ENCODE peak calls at places on chromosomes 7 and 10, in four cellular contexts. V, S, M and Y are unnamed samples.

GRCh38 chr7:42014625-42015412 is 222.2 kb downstream of the GLI3 start:
- DNase-seq in V (peak), S (peak), M (no peak), Y (peak)

GRCh38 chr7:1672851-1673486 is 2.9 kb downstream of the ELFN1 start:
- DNase-seq in V (no peak), S (no peak), M (no peak), Y (no peak)

GRCh38 chr7:134040988-134041387 is 86.2 kb upstream of the LRGUK start:
- DNase-seq in V (no peak), S (no peak), M (no peak), Y (no peak)

GRCh38 chr7:137091396-137091795 is 222.9 kb downstream of the CHRM2 start:
- DNase-seq in V (peak), S (no peak), M (no peak), Y (peak)

GRCh38 chr10:99945286-99945685 is 64.5 kb downstream of the DNMBP start:
- DNase-seq in V (no peak), S (no peak), M (no peak), Y (no peak)

GRCh38 chr7:21542891-21543527 is at the start of gene DNAH11:
- DNase-seq in V (peak), S (no peak), M (no peak), Y (peak)

GRCh38 chr7:119964640-119965542 is 308.1 kb upstream of the KCND2 start:
- DNase-seq in V (peak), S (no peak), M (no peak), Y (no peak)

GRCh38 chr10:102419561-102420442 is 834 bp upstream of the FBXL15 start:
- DNase-seq in V (peak), S (peak), M (no peak), Y (peak)

GRCh38 chr10:48455055-48455391 is 148.5 kb downstream of the MAPK8 start:
- DNase-seq in V (no peak), S (no peak), M (no peak), Y (no peak)

GRCh38 chr7:29622335-29623265 is 59.0 kb downstream of the PRR15 start:
- DNase-seq in V (peak), S (no peak), M (no peak), Y (peak)

GRCh38 chr7:68249611-68250010 is 1253.0 kb downstream of the TYW1 start:
- DNase-seq in V (no peak), S (no peak), M (no peak), Y (no peak)

GRCh38 chr7:100515072-100515532 is 23.9 kb upstream of the AGFG2 start:
- DNase-seq in V (no peak), S (no peak), M (no peak), Y (no peak)

GRCh38 chr7:100356416-100357068 is 1.4 kb upstream of the PILRB start:
- DNase-seq in V (no peak), S (no peak), M (no peak), Y (peak)

GRCh38 chr10:63409465-63410027 is 56.2 kb downstream of the JMJD1C start:
- DNase-seq in V (peak), S (no peak), M (no peak), Y (peak)

GRCh38 chr7:43585521-43585920 is 2.6 kb downstream of the STK17A start:
- DNase-seq in V (no peak), S (peak), M (no peak), Y (no peak)

GRCh38 chr10:65618125-65618524 is 1307.7 kb upstream of the LRRTM3 start:
- DNase-seq in V (no peak), S (no peak), M (no peak), Y (no peak)

GRCh38 chr7:105354383-105354782 is 34.3 kb downstream of the SRPK2 start:
- DNase-seq in V (no peak), S (no peak), M (no peak), Y (no peak)

GRCh38 chr7:19146699-19147098 is 1.5 kb upstream of the FERD3L start:
- DNase-seq in V (no peak), S (no peak), M (no peak), Y (peak)

GRCh38 chr7:19939746-19940145 is 166.3 kb upstream of the TMEM196 start:
- DNase-seq in V (no peak), S (no peak), M (no peak), Y (no peak)

GRCh38 chr10:10196701-10197100 is 821.0 kb upstream of the CELF2 start:
- DNase-seq in V (no peak), S (no peak), M (no peak), Y (no peak)

GRCh38 chr7:126606331-126606730 is 646.4 kb downstream of the GRM8 start:
- DNase-seq in V (no peak), S (no peak), M (no peak), Y (no peak)

GRCh38 chr7:112938895-112939588 is 147.6 kb downstream of the GPR85 start:
- DNase-seq in V (peak), S (peak), M (no peak), Y (peak)

GRCh38 chr10:79070611-79071534 is 2.1 kb downstream of the ZMIZ1 start:
- DNase-seq in V (no peak), S (peak), M (no peak), Y (peak)

GRCh38 chr7:13288516-13288915 is 601.1 kb downstream of the ARL4A start:
- DNase-seq in V (no peak), S (no peak), M (no peak), Y (no peak)

GRCh38 chr10:73906524-73907447 is 4.1 kb upstream of the PLAU start:
- DNase-seq in V (peak), S (peak), M (no peak), Y (no peak)

GRCh38 chr10:29228586-29228985 is 60.3 kb upstream of the LYZL1 start:
- DNase-seq in V (no peak), S (no peak), M (no peak), Y (no peak)

GRCh38 chr10:125633517-125633999 is 49.4 kb downstream of the TEX36 start:
- DNase-seq in V (no peak), S (no peak), M (no peak), Y (no peak)

GRCh38 chr10:62819521-62819920 is 3.4 kb upstream of the EGR2 start:
- DNase-seq in V (peak), S (no peak), M (no peak), Y (no peak)

GRCh38 chr7:55093674-55094073 is 74.9 kb downstream of the EGFR start:
- DNase-seq in V (no peak), S (no peak), M (no peak), Y (no peak)

GRCh38 chr7:100563809-100564400 is 9.8 kb downstream of the SAP25 start:
- DNase-seq in V (peak), S (no peak), M (no peak), Y (peak)

GRCh38 chr7:17144313-17144712 is 154.1 kb upstream of the AHR start:
- DNase-seq in V (no peak), S (no peak), M (no peak), Y (no peak)

GRCh38 chr7:136049818-136050461 is 72.8 kb upstream of the MTPN start:
- DNase-seq in V (no peak), S (no peak), M (no peak), Y (no peak)

GRCh38 chr7:68152205-68152604 is 1155.6 kb downstream of the TYW1 start:
- DNase-seq in V (no peak), S (no peak), M (no peak), Y (no peak)

GRCh38 chr10:48525956-48526355 is 78.9 kb downstream of the ARHGAP22 start:
- DNase-seq in V (no peak), S (no peak), M (no peak), Y (no peak)

GRCh38 chr7:39574673-39575349 is 8.6 kb downstream of the YAE1 start:
- DNase-seq in V (no peak), S (no peak), M (no peak), Y (no peak)

GRCh38 chr7:44987996-44988395 is 9.2 kb upstream of the MYO1G start:
- DNase-seq in V (peak), S (no peak), M (no peak), Y (no peak)

GRCh38 chr7:1961776-1962276 is 270.9 kb downstream of the MAD1L1 start:
- DNase-seq in V (no peak), S (no peak), M (peak), Y (no peak)

GRCh38 chr7:24816868-24817267 is 59.6 kb upstream of the GSDME start:
- DNase-seq in V (no peak), S (no peak), M (no peak), Y (no peak)

GRCh38 chr7:24821045-24821853 is 64.0 kb upstream of the GSDME start:
- DNase-seq in V (peak), S (peak), M (peak), Y (no peak)

GRCh38 chr7:24820730-24821044 is 63.4 kb upstream of the GSDME start:
- DNase-seq in V (no peak), S (peak), M (no peak), Y (no peak)

GRCh38 chr7:24817339-24817738 is 60.1 kb upstream of the GSDME start:
- DNase-seq in V (no peak), S (no peak), M (no peak), Y (no peak)

GRCh38 chr7:24819916-24820689 is 62.8 kb upstream of the GSDME start:
- DNase-seq in V (peak), S (peak), M (no peak), Y (peak)
- H3K9ac ChIP-seq in V (no peak), S (no peak), M (peak), Y (no peak)

DNA sequence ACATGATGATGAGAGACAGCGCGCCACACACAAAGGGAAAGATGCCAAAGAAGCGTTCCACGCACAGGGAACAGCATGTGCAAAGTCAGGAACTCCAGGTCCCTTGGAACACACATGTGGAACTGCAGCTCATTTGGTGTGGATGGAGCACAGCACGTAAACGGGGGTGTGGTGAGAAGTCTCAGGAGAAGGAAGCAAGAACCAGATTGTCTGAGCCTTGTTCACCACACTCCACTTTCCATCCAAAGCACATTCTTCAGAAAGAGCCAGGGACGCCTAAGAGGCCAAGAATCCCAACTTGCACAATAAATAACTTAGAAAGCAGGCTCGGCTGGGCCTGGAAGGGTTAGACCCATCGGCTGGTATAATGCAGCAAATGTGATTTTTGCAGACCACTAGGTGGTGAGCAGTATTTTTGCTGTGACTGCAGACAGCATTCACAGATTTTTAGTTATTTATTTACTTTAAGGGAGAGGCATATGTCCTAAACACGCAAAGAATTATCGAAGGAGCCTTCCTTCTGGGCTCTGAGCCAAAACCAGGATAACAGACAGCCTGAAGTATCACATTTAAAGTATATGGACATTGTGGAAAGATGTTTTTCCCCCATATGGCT is 27.9 kb upstream of the ASCC1 start:
- DNase-seq in V (peak), S (no peak), M (no peak), Y (no peak)
- TF ChIP-seq USF2 in V (no peak), S (no peak), M (no peak), Y (no peak)

DNA sequence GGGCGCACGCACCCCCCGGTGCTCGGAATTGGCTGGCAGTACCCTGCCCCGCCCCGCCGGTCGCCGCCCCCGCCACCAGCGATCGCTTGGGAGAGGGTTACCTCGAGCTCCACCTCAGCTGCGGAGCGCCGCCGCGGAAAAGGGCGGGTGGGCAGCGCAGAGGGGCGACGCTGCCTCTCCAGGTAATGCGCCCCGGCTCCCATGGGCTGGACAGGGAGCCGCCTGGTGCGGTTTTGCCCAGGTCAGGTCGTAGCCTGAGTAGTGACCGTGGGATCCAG is 1.3 kb downstream of the PFKFB3 start:
- DNase-seq in V (no peak), S (no peak), M (no peak), Y (peak)
- TF ChIP-seq FOXM1 in V (no peak), S (no peak), M (no peak), Y (no peak)

GRCh38 chr10:124042656-124043309 is 50.6 kb downstream of the CHST15 start:
- DNase-seq in V (no peak), S (no peak), M (no peak), Y (no peak)
- H3K9ac ChIP-seq in V (no peak), S (peak), M (no peak), Y (no peak)